ENCODE peak calls at places on chromosomes 11 and 22, in eight cellular contexts. I is stomach, M is A549, W is PC-3, C is body of pancreas, V is left ventricle myocardium inferior, L is Peyer's patch, A is gastrocnemius medialis. K is an unnamed sample. For H3K4me1, the result is how much of the 10 kb centered on the place peaks cover.

GRCh38 chr11:12938590-12939247 is 70.4 kb upstream of the RASSF10 start:
- DNase-seq in I (no peak), M (no peak), C (no peak), A (no peak), L (no peak), W (no peak), V (no peak), K (no peak)

GRCh38 chr11:101022256-101022655 is 107.4 kb downstream of the PGR start:
- DNase-seq in I (no peak), L (no peak), M (no peak), A (no peak), C (no peak), V (no peak), W (no peak), K (no peak)

GRCh38 chr11:86952933-86953637 is 2.1 kb downstream of the FZD4 start:
- DNase-seq in V (no peak), C (no peak), W (no peak), I (no peak), A (no peak), M (no peak), L (no peak), K (no peak)

GRCh38 chr11:57349491-57350274 is 11.5 kb downstream of the P2RX3 start:
- DNase-seq in C (peak), W (peak), M (peak), V (peak), A (peak), I (peak), L (peak), K (peak)

GRCh38 chr22:44627521-44628139 is 74.4 kb upstream of the PRR5 start:
- DNase-seq in L (no peak), M (no peak), V (no peak), A (no peak), I (no peak), C (no peak), W (no peak), K (no peak)

GRCh38 chr11:114296190-114296978 is at the start of gene NNMT:
- DNase-seq in I (peak), A (peak), W (peak), C (peak), V (peak), L (no peak), M (no peak), K (peak)

GRCh38 chr11:3109921-3110706 is 52.9 kb upstream of the CARS1 start:
- DNase-seq in W (peak), C (peak), A (peak), V (no peak), I (peak), M (peak), L (no peak), K (peak)

GRCh38 chr11:12556788-12557384 is 117.3 kb upstream of the TEAD1 start:
- DNase-seq in V (peak), I (peak), M (peak), W (peak), A (peak), L (no peak), C (peak), K (peak)

GRCh38 chr22:44389926-44390925 is 77.5 kb upstream of the SHISAL1 start:
- DNase-seq in I (no peak), A (no peak), L (no peak), W (no peak), C (no peak), M (no peak), V (peak), K (peak)

GRCh38 chr22:32354360-32355351 is 3.0 kb upstream of the RFPL3 start:
- DNase-seq in C (no peak), L (no peak), W (peak), V (no peak), A (no peak), M (no peak), I (no peak), K (no peak)

GRCh38 chr11:69311767-69312385 is 17.9 kb downstream of the MYEOV start:
- DNase-seq in M (no peak), C (no peak), W (no peak), A (no peak), V (no peak), I (no peak), L (peak), K (no peak)

GRCh38 chr11:115464269-115464668 is 39.9 kb downstream of the CADM1 start:
- DNase-seq in M (no peak), C (no peak), A (no peak), W (no peak), V (no peak), L (no peak), I (no peak), K (no peak)

GRCh38 chr11:110434952-110435779 is 5.4 kb downstream of the FDX1 start:
- DNase-seq in C (peak), I (peak), W (peak), V (no peak), A (peak), L (peak), M (no peak), K (no peak)

GRCh38 chr22:33879796-33880195 is 40.5 kb downstream of the LARGE1 start:
- DNase-seq in M (no peak), A (no peak), W (no peak), C (no peak), L (no peak), V (no peak), I (no peak), K (no peak)

GRCh38 chr11:68652683-68653156 is 31.6 kb upstream of the GAL start:
- DNase-seq in C (no peak), W (no peak), L (no peak), M (no peak), I (no peak), V (no peak), A (no peak), K (no peak)

GRCh38 chr11:46003647-46004046 is 81.2 kb downstream of the LARGE2 start:
- DNase-seq in C (no peak), V (no peak), I (no peak), M (no peak), A (no peak), W (peak), L (no peak), K (no peak)

GRCh38 chr11:76005746-76006145 is 190.7 kb downstream of the UVRAG start:
- DNase-seq in W (peak), M (no peak), L (no peak), C (no peak), V (no peak), A (no peak), I (no peak), K (no peak)

GRCh38 chr11:70135142-70136132 is 57.3 kb downstream of the ANO1 start:
- DNase-seq in A (no peak), W (no peak), C (no peak), L (no peak), M (no peak), I (peak), V (no peak), K (no peak)

GRCh38 chr22:29859976-29860766 is 22.1 kb upstream of the ASCC2 start:
- DNase-seq in A (no peak), I (no peak), V (no peak), W (no peak), M (no peak), C (no peak), L (no peak), K (no peak)
- H3K4me1 ChIP-seq in A (under half), I (under half), V (under half), W (under half), M (under half), C (under half), L (under half), K (under half)

DNA sequence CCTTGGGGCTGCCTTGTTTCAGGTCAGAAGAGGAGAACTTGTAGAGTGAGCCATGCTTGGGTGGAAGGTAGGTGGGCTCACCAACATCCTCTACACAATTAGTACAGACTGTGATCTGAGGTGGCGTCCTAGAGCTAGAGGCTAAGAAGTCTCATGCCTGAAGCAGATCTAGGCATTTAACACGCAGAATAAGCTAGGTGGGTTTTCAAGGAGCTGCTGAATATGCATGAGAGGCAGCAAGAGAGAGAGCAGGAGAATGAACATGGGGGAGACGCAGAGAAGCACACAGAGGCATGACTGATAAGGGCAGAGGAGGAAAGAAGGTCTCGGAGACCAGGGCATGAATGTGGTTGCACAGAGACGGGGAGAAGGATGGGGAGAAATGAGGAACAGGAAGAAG is 36.8 kb upstream of the JAM3 start:
- DNase-seq in I (no peak), V (no peak), C (no peak), L (no peak), A (no peak), W (no peak), M (no peak), K (no peak)
- TF ChIP-seq CTCF in I (no peak), V (no peak), C (no peak), L (no peak), A (no peak), W (no peak), M (no peak), K (no peak)

DNA sequence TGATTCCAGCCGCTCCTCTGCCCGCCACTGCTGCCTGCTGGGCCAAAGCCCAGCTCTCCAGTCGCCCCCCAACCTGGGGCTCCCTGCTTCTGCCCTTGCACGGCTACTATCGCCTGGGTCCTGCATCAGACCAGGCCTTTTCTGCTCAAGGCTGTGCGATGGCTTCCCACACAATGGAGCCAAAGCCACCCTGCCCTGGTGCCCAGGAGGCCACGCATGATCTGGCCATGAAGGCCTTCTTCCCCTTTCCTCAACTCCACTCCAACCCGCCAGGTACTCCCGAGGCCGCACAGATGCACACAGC is 45.8 kb downstream of the SGSM3 start:
- DNase-seq in W (no peak), V (no peak), L (no peak), C (no peak), A (no peak), I (no peak), M (no peak), K (no peak)
- H3K27ac ChIP-seq in W (no peak), V (no peak), L (no peak), C (no peak), A (no peak), I (peak), M (no peak), K (no peak)

GRCh38 chr22:37306494-37306829 is 24.2 kb downstream of the CYTH4 start:
- DNase-seq in A (no peak), V (no peak), I (no peak), L (no peak), C (no peak), W (no peak), M (no peak), K (no peak)
- H3K4me1 ChIP-seq in A (under half), V (under half), I (under half), L (under half), C (under half), W (half or more), M (half or more), K (under half)

DNA sequence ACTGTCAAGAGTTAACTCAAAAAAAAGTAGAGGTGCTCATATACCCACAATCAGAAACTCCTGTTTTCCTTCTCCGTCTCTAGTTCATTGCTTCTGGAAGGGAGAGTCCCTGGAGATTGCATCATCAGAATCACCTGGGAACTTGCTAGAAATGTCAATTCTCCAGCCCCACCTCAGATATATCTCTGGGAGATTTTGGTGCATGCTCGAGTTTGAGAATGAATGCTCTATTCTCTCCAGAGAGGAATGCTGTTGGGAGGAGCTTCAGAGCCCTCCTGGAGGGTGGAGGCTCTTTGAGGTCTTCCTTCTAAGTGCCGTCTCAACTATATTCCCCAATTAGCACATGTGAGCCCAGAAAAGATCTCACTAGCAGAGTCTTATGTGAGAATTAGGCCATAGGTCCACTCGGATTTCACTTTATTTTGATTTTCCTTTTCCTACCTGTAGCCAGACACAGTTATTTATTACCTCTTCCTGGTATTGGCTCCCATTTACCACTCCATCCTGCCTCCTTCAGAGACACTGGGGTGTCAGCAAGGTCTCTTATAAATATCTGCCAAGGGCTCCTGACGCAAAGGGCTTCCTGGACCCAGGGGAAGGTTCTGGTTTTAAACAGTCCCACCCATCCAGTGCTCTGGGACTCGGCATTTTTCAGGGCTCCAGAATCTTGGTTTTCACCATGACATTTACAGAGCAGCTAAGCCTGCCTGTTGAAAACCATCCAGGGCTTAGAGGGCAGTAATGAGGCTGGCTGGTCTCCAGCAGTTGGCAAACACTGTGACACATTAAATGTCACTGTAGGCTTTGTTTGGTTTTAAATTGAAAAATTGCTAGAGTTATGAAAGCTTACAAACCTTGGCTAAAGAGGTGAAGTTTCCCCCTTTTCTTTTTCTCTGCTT is 136.2 kb downstream of the CD44 start:
- DNase-seq in L (no peak), I (peak), M (peak), V (peak), C (peak), W (peak), A (no peak), K (no peak)
- TF ChIP-seq CTCF in L (no peak), I (no peak), M (no peak), V (no peak), C (peak), W (peak), A (no peak), K (no peak)

GRCh38 chr22:19423906-19424500 is 7.5 kb downstream of the HIRA start:
- DNase-seq in W (no peak), I (no peak), V (no peak), L (no peak), C (no peak), A (no peak), M (no peak), K (no peak)

GRCh38 chr22:19419086-19419463 is 12.5 kb downstream of the HIRA start:
- DNase-seq in I (no peak), V (no peak), L (peak), C (no peak), W (no peak), A (no peak), M (no peak), K (no peak)

GRCh38 chr22:19419464-19420178 is 11.9 kb downstream of the HIRA start:
- DNase-seq in V (no peak), I (no peak), W (no peak), A (no peak), C (no peak), L (no peak), M (no peak), K (no peak)

GRCh38 chr22:19422440-19423301 is 8.9 kb downstream of the HIRA start:
- DNase-seq in A (no peak), I (no peak), M (no peak), V (no peak), W (no peak), C (no peak), L (no peak), K (no peak)

GRCh38 chr22:19420321-19420720 is 11.2 kb downstream of the HIRA start:
- DNase-seq in L (no peak), I (no peak), W (no peak), M (no peak), A (no peak), V (no peak), C (no peak), K (no peak)
- H3K27ac ChIP-seq in L (no peak), I (no peak), W (no peak), M (no peak), A (no peak), V (no peak), C (no peak), K (no peak)

GRCh38 chr22:23272371-23272770 is 92.1 kb downstream of the BCR start:
- DNase-seq in C (no peak), A (no peak), M (no peak), V (no peak), W (no peak), I (no peak), L (no peak), K (no peak)
- H3K4me1 ChIP-seq in C (under half), A (under half), M (under half), V (under half), W (under half), I (under half), L (under half), K (under half)

GRCh38 chr11:58719406-58720117 is 12.2 kb downstream of the GLYAT start:
- DNase-seq in C (no peak), I (no peak), L (no peak), W (no peak), V (no peak), A (no peak), M (no peak), K (no peak)
- TF ChIP-seq CTCF in C (no peak), I (no peak), L (no peak), W (no peak), V (no peak), A (no peak), M (no peak), K (no peak)

GRCh38 chr11:48127521-48128183 is 89.0 kb upstream of the OR4B1 start:
- DNase-seq in A (no peak), V (no peak), L (no peak), C (no peak), M (no peak), W (no peak), I (no peak), K (no peak)
- H3K27ac ChIP-seq in A (no peak), V (no peak), L (no peak), C (no peak), M (no peak), W (no peak), I (no peak), K (no peak)

K was measured in psoas muscle.